ENCODE peak calls at places on chromosomes 4 and X, in four cellular contexts. One of them, this sample, is unnamed.

GRCh38 chrX:34426334-34426733 is 230.8 kb downstream of the TMEM47 start:
- DNase-seq in NCI-H526 treated with DMSO at 0.1 percent for 48 hours: no peak
- DNase-seq in GM23248: no peak
- DNase-seq in activated naive CD4-positive, alpha-beta T cell treated with Interleukin-2 at 50 U/mL for 16 hours: no peak
- DNase-seq in this sample: no peak

GRCh38 chr4:120821986-120822385 is 100.5 kb downstream of the PRDM5 start:
- DNase-seq in NCI-H526 treated with DMSO at 0.1 percent for 48 hours: no peak
- DNase-seq in GM23248: no peak
- DNase-seq in activated naive CD4-positive, alpha-beta T cell treated with Interleukin-2 at 50 U/mL for 16 hours: no peak
- DNase-seq in this sample: no peak

GRCh38 chr4:1722551-1723071 is 1.3 kb downstream of the TACC3 start:
- DNase-seq in NCI-H526 treated with DMSO at 0.1 percent for 48 hours: no peak
- DNase-seq in GM23248: no peak
- DNase-seq in activated naive CD4-positive, alpha-beta T cell treated with Interleukin-2 at 50 U/mL for 16 hours: no peak
- DNase-seq in this sample: no peak

GRCh38 chr4:25441519-25442117 is 64.6 kb downstream of the ANAPC4 start:
- DNase-seq in NCI-H526 treated with DMSO at 0.1 percent for 48 hours: no peak
- DNase-seq in GM23248: peak
- DNase-seq in activated naive CD4-positive, alpha-beta T cell treated with Interleukin-2 at 50 U/mL for 16 hours: no peak
- DNase-seq in this sample: peak

GRCh38 chr4:31408136-31408535 is 688.0 kb downstream of the PCDH7 start:
- DNase-seq in NCI-H526 treated with DMSO at 0.1 percent for 48 hours: no peak
- DNase-seq in GM23248: no peak
- DNase-seq in activated naive CD4-positive, alpha-beta T cell treated with Interleukin-2 at 50 U/mL for 16 hours: no peak
- DNase-seq in this sample: no peak

GRCh38 chr4:168574581-168575295 is 77.9 kb downstream of the PALLD start:
- DNase-seq in NCI-H526 treated with DMSO at 0.1 percent for 48 hours: no peak
- DNase-seq in GM23248: peak
- DNase-seq in activated naive CD4-positive, alpha-beta T cell treated with Interleukin-2 at 50 U/mL for 16 hours: no peak
- DNase-seq in this sample: peak

GRCh38 chr4:89284828-89285227 is 22.8 kb downstream of the GPRIN3 start:
- DNase-seq in NCI-H526 treated with DMSO at 0.1 percent for 48 hours: no peak
- DNase-seq in GM23248: peak
- DNase-seq in activated naive CD4-positive, alpha-beta T cell treated with Interleukin-2 at 50 U/mL for 16 hours: no peak
- DNase-seq in this sample: no peak

GRCh38 chr4:184028571-184028996 is 123.5 kb downstream of the STOX2 start:
- DNase-seq in NCI-H526 treated with DMSO at 0.1 percent for 48 hours: peak
- DNase-seq in GM23248: no peak
- DNase-seq in activated naive CD4-positive, alpha-beta T cell treated with Interleukin-2 at 50 U/mL for 16 hours: peak
- DNase-seq in this sample: no peak

GRCh38 chr4:41384992-41385391 is 128.3 kb downstream of the UCHL1 start:
- DNase-seq in NCI-H526 treated with DMSO at 0.1 percent for 48 hours: no peak
- DNase-seq in GM23248: no peak
- DNase-seq in activated naive CD4-positive, alpha-beta T cell treated with Interleukin-2 at 50 U/mL for 16 hours: no peak
- DNase-seq in this sample: no peak

GRCh38 chrX:71253253-71254091 is 468 bp downstream of the ZMYM3 start:
- DNase-seq in NCI-H526 treated with DMSO at 0.1 percent for 48 hours: no peak
- DNase-seq in GM23248: peak
- DNase-seq in activated naive CD4-positive, alpha-beta T cell treated with Interleukin-2 at 50 U/mL for 16 hours: peak
- DNase-seq in this sample: peak

GRCh38 chrX:68867458-68868166 is 38.8 kb downstream of the EFNB1 start:
- DNase-seq in NCI-H526 treated with DMSO at 0.1 percent for 48 hours: no peak
- DNase-seq in GM23248: no peak
- DNase-seq in activated naive CD4-positive, alpha-beta T cell treated with Interleukin-2 at 50 U/mL for 16 hours: no peak
- DNase-seq in this sample: no peak

GRCh38 chr4:102420563-102421221 is 75.4 kb upstream of the SLC39A8 start:
- DNase-seq in NCI-H526 treated with DMSO at 0.1 percent for 48 hours: no peak
- DNase-seq in GM23248: peak
- DNase-seq in activated naive CD4-positive, alpha-beta T cell treated with Interleukin-2 at 50 U/mL for 16 hours: no peak
- DNase-seq in this sample: peak

GRCh38 chr4:112296949-112297483 is at the start of gene ALPK1:
- DNase-seq in NCI-H526 treated with DMSO at 0.1 percent for 48 hours: no peak
- DNase-seq in GM23248: peak
- DNase-seq in activated naive CD4-positive, alpha-beta T cell treated with Interleukin-2 at 50 U/mL for 16 hours: no peak
- DNase-seq in this sample: peak

GRCh38 chr4:86036729-86037128 is 323.1 kb downstream of the MAPK10 start:
- DNase-seq in NCI-H526 treated with DMSO at 0.1 percent for 48 hours: no peak
- DNase-seq in GM23248: no peak
- DNase-seq in activated naive CD4-positive, alpha-beta T cell treated with Interleukin-2 at 50 U/mL for 16 hours: no peak
- DNase-seq in this sample: peak

GRCh38 chr4:173057906-173058305 is 110.7 kb upstream of the GALNT7 start:
- DNase-seq in NCI-H526 treated with DMSO at 0.1 percent for 48 hours: no peak
- DNase-seq in GM23248: peak
- DNase-seq in activated naive CD4-positive, alpha-beta T cell treated with Interleukin-2 at 50 U/mL for 16 hours: no peak
- DNase-seq in this sample: peak

GRCh38 chr4:145820407-145820806 is 118.2 kb downstream of the ZNF827 start:
- DNase-seq in NCI-H526 treated with DMSO at 0.1 percent for 48 hours: no peak
- DNase-seq in GM23248: peak
- DNase-seq in activated naive CD4-positive, alpha-beta T cell treated with Interleukin-2 at 50 U/mL for 16 hours: no peak
- DNase-seq in this sample: no peak

GRCh38 chr4:4872148-4872903 is 12.9 kb downstream of the MSX1 start:
- DNase-seq in NCI-H526 treated with DMSO at 0.1 percent for 48 hours: no peak
- DNase-seq in GM23248: no peak
- DNase-seq in activated naive CD4-positive, alpha-beta T cell treated with Interleukin-2 at 50 U/mL for 16 hours: no peak
- DNase-seq in this sample: no peak

GRCh38 chrX:78123190-78123589 is 16.3 kb downstream of the TAF9B start:
- DNase-seq in NCI-H526 treated with DMSO at 0.1 percent for 48 hours: no peak
- DNase-seq in GM23248: peak
- DNase-seq in activated naive CD4-positive, alpha-beta T cell treated with Interleukin-2 at 50 U/mL for 16 hours: peak
- DNase-seq in this sample: peak

GRCh38 chrX:101347859-101348451 is 587 bp downstream of the TIMM8A start:
- DNase-seq in NCI-H526 treated with DMSO at 0.1 percent for 48 hours: no peak
- DNase-seq in GM23248: peak
- DNase-seq in activated naive CD4-positive, alpha-beta T cell treated with Interleukin-2 at 50 U/mL for 16 hours: no peak
- DNase-seq in this sample: peak

GRCh38 chrX:97756879-97757278 is 873.2 kb downstream of the RPA4 start:
- DNase-seq in NCI-H526 treated with DMSO at 0.1 percent for 48 hours: no peak
- DNase-seq in GM23248: no peak
- DNase-seq in activated naive CD4-positive, alpha-beta T cell treated with Interleukin-2 at 50 U/mL for 16 hours: no peak
- DNase-seq in this sample: no peak

GRCh38 chr4:80811413-80811812 is 219.1 kb upstream of the BMP3 start:
- DNase-seq in NCI-H526 treated with DMSO at 0.1 percent for 48 hours: no peak
- DNase-seq in GM23248: no peak
- DNase-seq in activated naive CD4-positive, alpha-beta T cell treated with Interleukin-2 at 50 U/mL for 16 hours: no peak
- DNase-seq in this sample: no peak

GRCh38 chr4:7838136-7838782 is 101.4 kb downstream of the AFAP1 start:
- DNase-seq in NCI-H526 treated with DMSO at 0.1 percent for 48 hours: no peak
- DNase-seq in GM23248: no peak
- DNase-seq in activated naive CD4-positive, alpha-beta T cell treated with Interleukin-2 at 50 U/mL for 16 hours: no peak
- DNase-seq in this sample: no peak

GRCh38 chr4:66741081-66741480 is 804.2 kb downstream of the CENPC start:
- DNase-seq in NCI-H526 treated with DMSO at 0.1 percent for 48 hours: no peak
- DNase-seq in GM23248: no peak
- DNase-seq in activated naive CD4-positive, alpha-beta T cell treated with Interleukin-2 at 50 U/mL for 16 hours: no peak
- DNase-seq in this sample: no peak

GRCh38 chr4:101191302-101192098 is 155.8 kb downstream of the PPP3CA start:
- DNase-seq in NCI-H526 treated with DMSO at 0.1 percent for 48 hours: no peak
- DNase-seq in GM23248: peak
- DNase-seq in activated naive CD4-positive, alpha-beta T cell treated with Interleukin-2 at 50 U/mL for 16 hours: no peak
- DNase-seq in this sample: peak

GRCh38 chr4:4694296-4694772 is 152.5 kb upstream of the STX18 start:
- DNase-seq in NCI-H526 treated with DMSO at 0.1 percent for 48 hours: no peak
- DNase-seq in GM23248: peak
- DNase-seq in activated naive CD4-positive, alpha-beta T cell treated with Interleukin-2 at 50 U/mL for 16 hours: no peak
- DNase-seq in this sample: peak

GRCh38 chr4:14566518-14566917 is 435.8 kb upstream of the CPEB2 start:
- DNase-seq in NCI-H526 treated with DMSO at 0.1 percent for 48 hours: no peak
- DNase-seq in GM23248: no peak
- DNase-seq in activated naive CD4-positive, alpha-beta T cell treated with Interleukin-2 at 50 U/mL for 16 hours: no peak
- DNase-seq in this sample: peak

GRCh38 chr4:77052352-77052751 is 23.4 kb downstream of the CCNI start:
- DNase-seq in NCI-H526 treated with DMSO at 0.1 percent for 48 hours: no peak
- DNase-seq in GM23248: peak
- DNase-seq in activated naive CD4-positive, alpha-beta T cell treated with Interleukin-2 at 50 U/mL for 16 hours: peak
- DNase-seq in this sample: peak

GRCh38 chr4:95544433-95545103 is 4.2 kb downstream of the UNC5C start:
- DNase-seq in NCI-H526 treated with DMSO at 0.1 percent for 48 hours: no peak
- DNase-seq in GM23248: no peak
- DNase-seq in activated naive CD4-positive, alpha-beta T cell treated with Interleukin-2 at 50 U/mL for 16 hours: no peak
- DNase-seq in this sample: no peak

GRCh38 chr4:143382539-143382938 is 45.9 kb downstream of the GAB1 start:
- DNase-seq in NCI-H526 treated with DMSO at 0.1 percent for 48 hours: no peak
- DNase-seq in GM23248: no peak
- DNase-seq in activated naive CD4-positive, alpha-beta T cell treated with Interleukin-2 at 50 U/mL for 16 hours: no peak
- DNase-seq in this sample: peak

GRCh38 chrX:133005616-133006015 is 47.2 kb upstream of the HS6ST2 start:
- DNase-seq in NCI-H526 treated with DMSO at 0.1 percent for 48 hours: no peak
- DNase-seq in GM23248: no peak
- DNase-seq in activated naive CD4-positive, alpha-beta T cell treated with Interleukin-2 at 50 U/mL for 16 hours: no peak
- DNase-seq in this sample: no peak

GRCh38 chrX:120559799-120560198 is 963 bp downstream of the CUL4B start:
- DNase-seq in NCI-H526 treated with DMSO at 0.1 percent for 48 hours: peak
- DNase-seq in GM23248: peak
- DNase-seq in activated naive CD4-positive, alpha-beta T cell treated with Interleukin-2 at 50 U/mL for 16 hours: no peak
- DNase-seq in this sample: no peak

GRCh38 chr4:39657465-39657864 is 18.8 kb upstream of the SMIM14 start:
- DNase-seq in NCI-H526 treated with DMSO at 0.1 percent for 48 hours: no peak
- DNase-seq in GM23248: no peak
- DNase-seq in activated naive CD4-positive, alpha-beta T cell treated with Interleukin-2 at 50 U/mL for 16 hours: no peak
- DNase-seq in this sample: no peak

GRCh38 chrX:135346975-135347374 is 37.7 kb downstream of the ETDC start:
- DNase-seq in NCI-H526 treated with DMSO at 0.1 percent for 48 hours: no peak
- DNase-seq in GM23248: no peak
- DNase-seq in activated naive CD4-positive, alpha-beta T cell treated with Interleukin-2 at 50 U/mL for 16 hours: no peak
- DNase-seq in this sample: no peak

GRCh38 chr4:127916512-127916911 is 35.8 kb downstream of the PLK4 start:
- DNase-seq in NCI-H526 treated with DMSO at 0.1 percent for 48 hours: no peak
- DNase-seq in GM23248: no peak
- DNase-seq in activated naive CD4-positive, alpha-beta T cell treated with Interleukin-2 at 50 U/mL for 16 hours: no peak
- DNase-seq in this sample: no peak

GRCh38 chr4:121736735-121737351 is 28.1 kb downstream of the SMIM43 start:
- DNase-seq in NCI-H526 treated with DMSO at 0.1 percent for 48 hours: no peak
- DNase-seq in GM23248: peak
- DNase-seq in activated naive CD4-positive, alpha-beta T cell treated with Interleukin-2 at 50 U/mL for 16 hours: no peak
- DNase-seq in this sample: peak

GRCh38 chr4:109972786-109973528 is 60.3 kb downstream of the EGF start:
- DNase-seq in NCI-H526 treated with DMSO at 0.1 percent for 48 hours: no peak
- DNase-seq in GM23248: no peak
- DNase-seq in activated naive CD4-positive, alpha-beta T cell treated with Interleukin-2 at 50 U/mL for 16 hours: no peak
- DNase-seq in this sample: no peak